ENCODE peak calls at places on chromosomes 3 and 15, in eight cellular contexts. W is A549, F is tibial nerve, P is heart left ventricle, D is prostate gland, M is HepG2, E is uterus, S is sigmoid colon. Z is an unnamed sample.

GRCh38 chr15:68681836-68682235 is 103.0 kb downstream of the CORO2B start:
- DNase-seq in P (no peak), M (no peak), E (no peak), W (no peak), D (no peak), F (no peak), S (peak; percentile 38), Z (no peak)

GRCh38 chr3:71055602-71056001 is 527.9 kb downstream of the FOXP1 start:
- DNase-seq in P (no peak), M (no peak), S (no peak), W (no peak), F (no peak), D (peak; percentile 51), E (no peak), Z (no peak)

GRCh38 chr3:134658555-134658954 is 7.7 kb upstream of the KY start:
- DNase-seq in S (no peak), W (no peak), P (no peak), M (no peak), D (no peak), E (no peak), F (no peak), Z (no peak)

GRCh38 chr3:50620420-50620819 is 3.5 kb downstream of the MAPKAPK3 start:
- DNase-seq in W (no peak), P (peak; percentile 16), S (no peak), M (no peak), F (no peak), E (no peak), D (no peak), Z (no peak)

GRCh38 chr3:120506828-120507774 is 56.3 kb upstream of the FSTL1 start:
- DNase-seq in F (peak; percentile 75), W (peak; percentile 40), M (peak; percentile 32), E (peak; percentile 33), P (peak; percentile 17), D (peak; percentile 9), S (peak; percentile 68), Z (no peak)

GRCh38 chr3:128879991-128880390 is 571 bp downstream of the ACAD9 start:
- DNase-seq in M (no peak), W (peak; percentile 17), S (no peak), F (no peak), D (no peak), E (no peak), P (no peak), Z (no peak)

GRCh38 chr3:70861855-70862254 is 549.4 kb upstream of the MDFIC2 start:
- DNase-seq in P (peak; percentile 32), M (no peak), E (no peak), D (no peak), S (no peak), F (no peak), W (no peak), Z (no peak)

GRCh38 chr15:39287322-39288195 is 293.3 kb upstream of the THBS1 start:
- DNase-seq in F (no peak), D (no peak), P (no peak), S (no peak), E (no peak), M (no peak), W (no peak), Z (no peak)

GRCh38 chr3:141015486-141015885 is 35.7 kb upstream of the SPSB4 start:
- DNase-seq in S (no peak), D (no peak), M (no peak), F (no peak), P (no peak), E (no peak), W (no peak), Z (no peak)

GRCh38 chr15:71181454-71181853 is 66.2 kb downstream of the THSD4 start:
- DNase-seq in W (no peak), D (no peak), S (no peak), E (no peak), M (no peak), F (no peak), P (no peak), Z (no peak)

GRCh38 chr15:33846862-33847261 is 121.4 kb upstream of the CHRM5 start:
- DNase-seq in W (no peak), S (no peak), P (no peak), E (no peak), F (no peak), D (no peak), M (no peak), Z (no peak)

GRCh38 chr3:13282986-13283876 is 136.9 kb downstream of the NUP210 start:
- DNase-seq in M (no peak), E (no peak), S (peak; percentile 58), P (no peak), W (peak; percentile 64), D (no peak), F (no peak), Z (peak; percentile 88)

GRCh38 chr3:155339052-155339451 is 45.6 kb upstream of the STRIT1 start:
- DNase-seq in E (no peak), P (no peak), W (no peak), M (no peak), S (no peak), F (no peak), D (no peak), Z (no peak)

GRCh38 chr3:13535905-13536304 is 13.0 kb upstream of the FBLN2 start:
- DNase-seq in F (no peak), P (no peak), D (no peak), E (no peak), S (peak; percentile 73), W (no peak), M (no peak), Z (peak; percentile 48)

GRCh38 chr15:82850731-82851130 is 41.3 kb downstream of the WHAMM start:
- DNase-seq in E (no peak), S (no peak), D (no peak), W (no peak), M (no peak), P (no peak), F (no peak), Z (no peak)

GRCh38 chr3:112531358-112531781 is 30.4 kb downstream of the ATG3 start:
- DNase-seq in M (peak; percentile 3), S (no peak), E (no peak), F (no peak), D (no peak), W (peak; percentile 32), P (no peak), Z (no peak)

GRCh38 chr3:122415104-122415744 is 638 bp downstream of the WDR5B start:
- DNase-seq in P (no peak), S (peak; percentile 72), W (peak; percentile 63), E (no peak), F (peak; percentile 7), M (peak; percentile 25), D (peak; percentile 41), Z (no peak)

GRCh38 chr3:122421101-122421500 is 5.2 kb upstream of the WDR5B start:
- DNase-seq in W (no peak), D (no peak), S (no peak), M (no peak), E (no peak), F (no peak), P (no peak), Z (no peak)

GRCh38 chr3:122416966-122417365 is 1.1 kb upstream of the WDR5B start:
- DNase-seq in M (no peak), P (no peak), S (no peak), D (no peak), W (no peak), F (no peak), E (no peak), Z (no peak)

GRCh38 chr3:122414391-122414790 is 1.5 kb downstream of the WDR5B start:
- DNase-seq in W (no peak), D (no peak), S (no peak), M (no peak), E (no peak), P (no peak), F (no peak), Z (no peak)

GRCh38 chr3:122415762-122416654 is at the start of gene WDR5B:
- DNase-seq in M (peak; percentile 96), F (peak; percentile 98), W (peak; percentile 98), P (peak; percentile 97), E (peak; percentile 98), S (peak; percentile 99), D (peak; percentile 97), Z (peak; percentile 96)
- TF ChIP-seq POLR2A in M (peak; percentile 97), F (peak; percentile 76), W (peak; percentile 62), P (peak; percentile 82), E (peak; percentile 81), S (peak; percentile 71), D (peak; percentile 79), Z (peak; percentile 86)

GRCh38 chr3:98662699-98663098 is 69.3 kb upstream of the CPOX start:
- DNase-seq in F (no peak), S (no peak), D (no peak), W (no peak), P (no peak), M (no peak), E (no peak), Z (no peak)
- TF ChIP-seq POLR2A in F (no peak), S (no peak), D (no peak), W (no peak), P (no peak), M (no peak), E (no peak), Z (no peak)

DNA sequence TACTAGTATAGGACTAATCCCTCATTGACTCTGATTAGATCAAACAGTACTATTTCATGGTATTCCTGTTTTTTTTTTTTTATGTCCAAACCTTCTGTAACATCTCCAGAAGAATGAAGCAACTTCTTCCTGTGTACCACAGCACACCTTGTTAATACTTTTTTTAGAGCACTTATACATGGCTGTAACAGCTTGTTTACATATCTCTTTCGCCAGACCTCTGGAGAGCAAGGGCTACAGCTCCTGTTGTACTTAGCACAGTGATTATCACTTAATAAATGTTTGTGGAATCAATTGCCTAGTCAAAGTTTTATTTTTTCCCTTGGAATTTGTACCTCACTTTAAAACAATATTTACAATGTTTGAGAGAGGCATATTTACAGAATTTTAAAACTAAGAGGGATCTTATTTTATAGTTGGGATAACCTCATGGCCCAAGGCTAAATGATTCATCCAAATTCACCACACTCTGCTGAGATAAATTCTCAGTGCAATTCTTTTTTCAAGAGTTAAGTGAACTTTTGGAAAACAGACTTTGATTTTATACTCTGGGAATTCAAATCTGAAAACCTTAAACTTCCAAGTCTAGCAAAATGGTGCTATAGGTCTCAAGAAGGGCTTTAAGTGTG is 9.1 kb upstream of the GATM start:
- DNase-seq in P (no peak), W (no peak), S (no peak), F (no peak), D (peak; percentile 32), M (peak; percentile 88), E (no peak), Z (no peak)
- TF ChIP-seq POLR2A in P (no peak), W (no peak), S (no peak), F (no peak), D (no peak), M (no peak), E (no peak), Z (no peak)

DNA sequence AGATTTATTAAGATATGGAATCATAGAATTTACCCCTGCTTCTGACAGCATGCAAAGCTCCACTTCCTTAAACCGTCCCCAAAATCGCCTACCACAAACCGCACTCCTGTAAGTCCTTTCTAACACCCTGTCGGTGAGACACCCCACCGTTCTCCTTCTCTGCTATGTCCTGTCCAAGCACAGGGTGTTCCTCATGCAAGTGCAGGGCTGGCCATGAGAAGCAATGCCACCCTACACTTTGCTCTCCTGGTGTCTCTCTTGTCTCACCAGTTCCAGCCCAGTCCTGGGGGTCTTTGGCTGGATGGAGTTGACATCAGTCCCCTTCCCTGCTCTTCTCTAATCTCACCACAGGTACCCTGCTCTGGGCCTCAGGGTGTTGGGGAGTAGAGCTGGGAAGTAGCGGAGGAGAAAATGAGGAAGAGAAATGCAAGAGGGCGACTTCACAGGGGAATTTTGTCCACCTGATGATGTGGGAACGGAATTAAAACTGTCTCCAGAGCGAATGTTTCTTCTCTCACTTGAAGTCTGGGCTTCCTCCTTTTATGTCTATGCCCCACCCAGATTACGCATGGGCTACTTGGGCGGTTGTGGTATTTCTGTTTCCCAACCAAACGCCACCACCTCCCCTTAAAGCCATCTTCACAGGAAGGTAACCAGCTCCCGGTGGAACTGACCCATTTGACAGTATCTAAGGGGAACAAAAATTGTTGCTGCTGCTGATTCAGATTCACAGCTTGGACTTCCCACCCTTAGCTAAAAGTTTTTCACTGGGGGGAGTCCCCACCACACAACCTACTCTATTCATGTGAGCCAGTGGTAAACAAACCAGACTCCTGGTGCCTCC is 49.9 kb downstream of the CASR start:
- DNase-seq in W (no peak), P (peak; percentile 13), M (no peak), D (no peak), S (no peak), F (peak; percentile 47), E (no peak), Z (peak; percentile 64)
- TF ChIP-seq POLR2A in W (no peak), P (no peak), M (no peak), D (no peak), S (no peak), F (no peak), E (no peak), Z (no peak)

Z was measured in upper lobe of left lung.